ENCODE peak calls at places on chromosome 1, in five cellular contexts. J is mesenchymal stem cell, D is neuronal stem cell, L is trophoblast cell, C is H1. N is an unnamed sample.

GRCh38 chr1:30241681-30242080 is 481.7 kb downstream of the MATN1 start:
- DNase-seq in J (no peak), D (no peak), L (no peak), C (no peak), N (no peak)

GRCh38 chr1:111629190-111629954 is 9.8 kb downstream of the RAP1A start:
- DNase-seq in J (no peak), D (no peak), L (no peak), C (no peak), N (no peak)

GRCh38 chr1:154418898-154419619 is 13.9 kb downstream of the IL6R start:
- DNase-seq in J (no peak), D (no peak), L (no peak), C (no peak), N (no peak)

GRCh38 chr1:150544204-150544603 is 5.0 kb upstream of the ADAMTSL4 start:
- DNase-seq in J (peak), D (no peak), L (no peak), C (no peak), N (no peak)

GRCh38 chr1:11738096-11738495 is 2.2 kb downstream of the AGTRAP start:
- DNase-seq in J (no peak), D (no peak), L (no peak), C (no peak), N (no peak)

GRCh38 chr1:231918239-231919015 is 291.8 kb downstream of the DISC1 start:
- DNase-seq in J (peak), D (no peak), L (no peak), C (no peak), N (no peak)

GRCh38 chr1:241844593-241844992 is 3.4 kb upstream of the EXO1 start:
- DNase-seq in J (no peak), D (no peak), L (no peak), C (no peak), N (no peak)

GRCh38 chr1:92380867-92381266 is 82.0 kb downstream of the RPAP2 start:
- DNase-seq in J (peak), D (no peak), L (no peak), C (no peak), N (no peak)

GRCh38 chr1:2446861-2447260 is 29.2 kb upstream of the PLCH2 start:
- DNase-seq in J (no peak), D (no peak), L (no peak), C (no peak), N (no peak)

GRCh38 chr1:67759692-67760029 is 73.6 kb downstream of the GNG12 start:
- DNase-seq in J (no peak), D (no peak), L (peak), C (no peak), N (no peak)

GRCh38 chr1:225651376-225651871 is 1.5 kb downstream of the ENAH start:
- DNase-seq in J (peak), D (no peak), L (peak), C (no peak), N (no peak)

GRCh38 chr1:62433861-62434611 is 2.8 kb upstream of the USP1 start:
- DNase-seq in J (no peak), D (no peak), L (no peak), C (no peak), N (no peak)

GRCh38 chr1:224540535-224540934 is 75.6 kb upstream of the CNIH3 start:
- DNase-seq in J (peak), D (no peak), L (no peak), C (no peak), N (no peak)

DNA sequence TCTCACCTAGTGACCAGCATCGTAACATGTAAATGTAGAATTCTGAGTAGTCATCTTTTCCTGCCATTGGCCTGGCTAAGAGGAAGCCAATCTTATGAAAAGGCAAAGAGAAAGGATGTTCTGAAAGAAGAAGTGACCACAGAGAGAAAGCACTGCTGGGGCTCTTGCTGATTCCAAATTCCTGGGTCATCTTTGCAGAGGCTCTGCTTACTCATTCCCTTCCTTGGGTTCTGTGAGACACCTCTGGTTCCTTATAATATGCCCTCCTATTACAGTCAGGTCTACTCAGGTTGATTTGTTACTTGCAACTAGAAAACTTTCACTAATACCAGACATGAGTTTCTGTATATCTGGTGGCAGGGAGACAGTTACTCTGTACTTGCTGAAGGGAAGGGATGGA is 198.8 kb upstream of the C8B start:
- DNase-seq in J (no peak), D (no peak), L (no peak), C (no peak), N (no peak)
- H2BK12ac ChIP-seq in J (no peak), D (no peak), L (no peak), C (no peak), N (no peak)

GRCh38 chr1:199667079-199667478 is 360.4 kb upstream of the NR5A2 start:
- DNase-seq in J (no peak), D (no peak), L (peak), C (no peak), N (no peak)
- H2BK12ac ChIP-seq in J (no peak), D (no peak), L (no peak), C (no peak), N (no peak)

GRCh38 chr1:162639718-162640117 is 7.5 kb downstream of the DDR2 start:
- DNase-seq in J (no peak), D (no peak), L (no peak), C (no peak), N (no peak)
- H2BK12ac ChIP-seq in J (no peak), D (no peak), L (no peak), C (no peak), N (no peak)

GRCh38 chr1:230798187-230798484 is 50.9 kb downstream of the CAPN9 start:
- DNase-seq in J (no peak), D (no peak), L (no peak), C (no peak), N (no peak)
- H2BK12ac ChIP-seq in J (no peak), D (no peak), L (peak), C (no peak), N (no peak)

GRCh38 chr1:177640687-177641086 is 329.2 kb downstream of the SEC16B start:
- DNase-seq in J (no peak), D (no peak), L (no peak), C (no peak), N (no peak)
- H2BK12ac ChIP-seq in J (no peak), D (no peak), L (no peak), C (no peak), N (no peak)

DNA sequence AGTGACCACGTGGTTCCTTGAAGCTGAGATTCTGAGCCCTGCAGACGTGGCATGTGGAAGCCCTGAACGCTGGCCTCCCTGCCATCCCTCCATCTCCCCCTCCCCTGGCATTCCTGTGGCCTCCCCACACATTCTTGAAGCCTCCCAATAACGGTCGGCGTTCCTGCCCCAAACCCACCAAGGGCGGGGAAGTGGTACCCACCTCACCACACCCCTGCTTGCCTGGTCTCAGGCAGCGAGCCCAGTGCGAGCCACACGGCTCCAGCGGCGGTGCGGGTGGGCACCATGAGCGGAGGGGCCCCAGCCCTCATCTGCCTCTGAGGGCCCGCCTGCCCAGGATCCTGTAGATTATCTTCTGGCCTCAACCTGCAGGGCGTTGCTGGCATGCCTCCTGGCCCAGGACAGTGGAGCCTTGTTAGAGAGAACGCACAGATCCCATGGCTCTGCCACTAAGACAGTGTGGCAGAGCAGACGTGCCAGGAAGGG is 20.6 kb upstream of the PRELP start:
- DNase-seq in J (no peak), D (no peak), L (no peak), C (no peak), N (no peak)
- H2BK12ac ChIP-seq in J (no peak), D (peak), L (no peak), C (no peak), N (no peak)

N was measured in H9.